ENCODE peak calls at places on chromosomes 13 and 19, in ten cellular contexts. I is heart right ventricle; P is PC-9; F is GM23248; Y is astrocyte; G is IMR-90; L is effector memory CD4-positive, alpha-beta T cell; X is left ventricle myocardium inferior; C is lung; E is AG04450. V is an unnamed sample.

GRCh38 chr13:101049166-101049850 is 367.0 kb downstream of the NALCN start:
- DNase-seq in I (no peak), Y (peak; percentile 43), P (no peak), X (no peak), F (peak; percentile 42), G (no peak), L (no peak), C (no peak), E (no peak), V (no peak)

GRCh38 chr13:27979001-27979643 is 9.4 kb downstream of the URAD start:
- DNase-seq in G (no peak), X (no peak), I (no peak), E (no peak), C (no peak), Y (no peak), L (no peak), F (no peak), P (no peak), V (no peak)

GRCh38 chr19:48530044-48530720 is 18.5 kb upstream of the LMTK3 start:
- DNase-seq in X (no peak), E (no peak), L (no peak), P (no peak), C (no peak), G (no peak), I (no peak), Y (no peak), F (peak; percentile 55), V (no peak)

GRCh38 chr13:113876341-113877148 is 12.7 kb upstream of the GAS6 start:
- DNase-seq in E (no peak), G (no peak), I (no peak), C (no peak), P (no peak), X (no peak), L (peak; percentile 20), Y (no peak), F (no peak), V (no peak)

GRCh38 chr13:36030670-36031331 is 100.4 kb downstream of the DCLK1 start:
- DNase-seq in F (peak; percentile 96), I (peak; percentile 28), X (no peak), P (no peak), L (no peak), C (no peak), Y (peak; percentile 94), G (peak; percentile 18), E (no peak), V (no peak)

GRCh38 chr13:95160112-95160906 is 140.9 kb downstream of the ABCC4 start:
- DNase-seq in X (no peak), P (no peak), I (no peak), Y (peak; percentile 52), L (no peak), E (peak; percentile 21), F (peak; percentile 12), G (peak; percentile 72), C (no peak), V (no peak)

GRCh38 chr13:31722684-31723083 is 16.6 kb upstream of the RXFP2 start:
- DNase-seq in C (no peak), F (no peak), E (no peak), L (no peak), I (no peak), G (no peak), X (no peak), P (no peak), Y (no peak), V (no peak)

GRCh38 chr19:2438178-2438577 is 10.8 kb upstream of the TIMM13 start:
- DNase-seq in P (no peak), C (no peak), G (no peak), L (no peak), X (no peak), I (no peak), E (no peak), F (no peak), Y (no peak), V (no peak)

GRCh38 chr19:45440873-45441654 is 17.3 kb upstream of the ERCC1 start:
- DNase-seq in L (no peak), C (no peak), E (no peak), F (peak; percentile 66), X (no peak), P (no peak), G (peak; percentile 57), I (no peak), Y (peak; percentile 37), V (no peak)

GRCh38 chr13:110387451-110388140 is 80.5 kb downstream of the COL4A2 start:
- DNase-seq in L (no peak), F (no peak), P (no peak), E (no peak), X (peak; percentile 62), Y (no peak), G (peak; percentile 84), I (peak; percentile 86), C (no peak), V (no peak)

GRCh38 chr19:51784922-51785690 is 9.9 kb upstream of the FPR3 start:
- DNase-seq in Y (peak; percentile 66), C (peak; percentile 62), X (peak; percentile 63), L (no peak), I (peak; percentile 66), G (no peak), E (no peak), F (peak; percentile 90), P (peak; percentile 53), V (no peak)

GRCh38 chr13:113816925-113817859 is 46.7 kb downstream of the GAS6 start:
- DNase-seq in F (peak; percentile 97), G (peak; percentile 83), Y (peak; percentile 70), C (peak; percentile 83), L (peak; percentile 66), I (peak; percentile 87), X (peak; percentile 88), P (peak; percentile 68), E (peak; percentile 64), V (peak; percentile 62)

GRCh38 chr19:35360880-35361420 is 2.7 kb downstream of the FFAR3 start:
- DNase-seq in G (no peak), Y (no peak), I (no peak), C (no peak), L (no peak), X (no peak), E (no peak), F (no peak), P (no peak), V (no peak)

GRCh38 chr19:800360-801029 is 3.2 kb downstream of the PTBP1 start:
- DNase-seq in P (peak; percentile 71), E (no peak), C (no peak), Y (peak; percentile 49), L (no peak), X (no peak), G (no peak), F (peak; percentile 74), I (no peak), V (peak; percentile 84)

GRCh38 chr13:26133286-26133685 is 81.5 kb upstream of the SHISA2 start:
- DNase-seq in C (no peak), I (no peak), G (no peak), P (no peak), E (no peak), L (no peak), F (no peak), X (no peak), Y (no peak), V (no peak)

GRCh38 chr19:295687-296370 is 4.6 kb upstream of the PLPP2 start:
- DNase-seq in Y (no peak), X (no peak), E (no peak), F (no peak), C (no peak), L (no peak), P (no peak), I (no peak), G (no peak), V (no peak)

GRCh38 chr13:112722433-112723250 is 32.8 kb downstream of the ATP11A start:
- DNase-seq in L (no peak), G (peak; percentile 98), F (peak; percentile 65), I (peak; percentile 75), P (peak; percentile 99), Y (peak; percentile 96), E (peak; percentile 90), X (peak; percentile 55), C (peak; percentile 70), V (peak; percentile 70)

GRCh38 chr13:77703426-77703825 is 5.9 kb downstream of the SLAIN1 start:
- DNase-seq in P (no peak), F (no peak), E (no peak), G (no peak), X (no peak), I (no peak), Y (no peak), C (peak; percentile 70), L (no peak), V (no peak)

GRCh38 chr13:99507054-99507453 is 5.8 kb downstream of the TM9SF2 start:
- DNase-seq in E (no peak), G (no peak), P (no peak), L (no peak), F (no peak), C (no peak), I (no peak), X (no peak), Y (no peak), V (no peak)
- H3K4me3 ChIP-seq in E (no peak overlapping the region), G (no peak overlapping the region), P (no peak overlapping the region), L (no peak overlapping the region), F (no peak overlapping the region), C (no peak overlapping the region), I (no peak overlapping the region), X (no peak overlapping the region), Y (no peak overlapping the region), V (no peak overlapping the region)

DNA sequence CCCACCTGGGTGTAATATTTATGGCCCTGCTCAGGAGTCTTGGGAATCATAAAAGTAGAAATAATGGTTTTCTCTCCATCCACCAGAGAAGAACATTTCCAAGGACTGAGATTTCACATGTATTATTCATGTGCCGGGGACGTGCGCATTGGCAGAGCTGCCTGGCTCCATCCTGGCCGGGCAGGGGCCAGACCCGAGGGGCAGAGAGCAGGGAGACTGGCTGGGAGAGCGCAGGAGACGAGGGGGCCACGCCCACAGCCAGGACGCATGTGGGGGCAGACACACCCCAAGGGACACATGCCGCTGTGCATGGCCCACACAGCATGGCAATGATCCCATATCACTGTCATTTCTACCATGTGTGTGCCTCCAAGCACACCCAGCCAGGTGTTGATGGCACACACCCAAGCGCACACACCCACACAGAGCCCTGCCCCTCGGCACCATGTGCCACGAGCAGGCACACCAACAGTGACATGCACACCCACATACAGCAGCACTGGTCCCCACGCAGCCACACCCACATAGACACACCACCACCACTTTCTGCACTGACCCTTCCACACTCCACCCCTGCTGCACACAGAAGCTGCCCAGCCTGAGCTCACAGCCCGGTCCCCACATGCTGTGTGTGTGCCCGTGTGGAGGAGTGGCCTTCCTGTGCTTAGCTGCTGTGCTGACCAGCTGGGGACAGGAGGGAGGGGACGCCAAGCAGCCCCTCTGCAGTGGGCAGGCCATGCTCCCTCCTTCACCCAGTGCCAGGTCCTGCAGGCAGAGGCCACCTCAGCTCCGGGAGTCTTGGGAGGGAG is 39.3 kb downstream of the CEBPG start:
- DNase-seq in C (no peak), X (no peak), E (no peak), I (no peak), Y (no peak), P (no peak), F (no peak), G (no peak), L (no peak), V (no peak)
- H3K4me3 ChIP-seq in C (no peak overlapping the region), X (no peak overlapping the region), E (no peak overlapping the region), I (no peak overlapping the region), Y (no peak overlapping the region), P (no peak overlapping the region), F (no peak overlapping the region), G (no peak overlapping the region), L (no peak overlapping the region), V (no peak overlapping the region)

GRCh38 chr19:5156231-5156986 is 184.2 kb downstream of the PTPRS start:
- DNase-seq in Y (no peak), P (no peak), X (no peak), I (no peak), G (no peak), C (no peak), F (peak; percentile 49), L (no peak), E (no peak), V (no peak)
- H3K4me3 ChIP-seq in Y (no peak overlapping the region), P (no peak overlapping the region), X (no peak overlapping the region), I (no peak overlapping the region), G (no peak overlapping the region), C (no peak overlapping the region), F (no peak overlapping the region), L (no peak overlapping the region), E (no peak overlapping the region), V (no peak overlapping the region)

GRCh38 chr19:18415177-18415867 is 3.9 kb upstream of the SSBP4 start:
- DNase-seq in F (peak; percentile 88), E (no peak), X (peak; percentile 81), I (peak; percentile 93), G (peak; percentile 66), L (no peak), C (no peak), Y (peak; percentile 25), P (no peak), V (no peak)
- H3K4me3 ChIP-seq in F (peak overlapping the region; percentile 67), E (peak overlapping the region; percentile 51), X (peak overlapping the region; percentile 86), I (no peak overlapping the region), G (peak overlapping the region; percentile 19), L (no peak overlapping the region), C (no peak overlapping the region), Y (peak overlapping the region; percentile 14), P (no peak overlapping the region), V (no peak overlapping the region)